ENCODE peak calls at places on chromosome 20, in four cellular contexts. One of them, this sample, is unnamed.

GRCh38 chr20:57391439-57392129 is 388 bp downstream of the RBM38 start:
- DNase-seq in activated T-cell treated with anti-CD3 and anti-CD28 coated beads for 1 hour: no peak
- DNase-seq in GM12865: peak
- DNase-seq in NB4: peak
- DNase-seq in this sample: no peak

GRCh38 chr20:10501377-10501776 is 66.3 kb downstream of the SLX4IP start:
- DNase-seq in activated T-cell treated with anti-CD3 and anti-CD28 coated beads for 1 hour: no peak
- DNase-seq in GM12865: no peak
- DNase-seq in NB4: peak
- DNase-seq in this sample: no peak

GRCh38 chr20:35240914-35241293 is 14.4 kb downstream of the MMP24 start:
- DNase-seq in activated T-cell treated with anti-CD3 and anti-CD28 coated beads for 1 hour: no peak
- DNase-seq in GM12865: no peak
- DNase-seq in NB4: no peak
- DNase-seq in this sample: no peak

GRCh38 chr20:3911956-3912355 is 22.8 kb downstream of the PANK2 start:
- DNase-seq in activated T-cell treated with anti-CD3 and anti-CD28 coated beads for 1 hour: no peak
- DNase-seq in GM12865: no peak
- DNase-seq in NB4: no peak
- DNase-seq in this sample: no peak

GRCh38 chr20:4227085-4227821 is 211.9 kb upstream of the RNF24 start:
- DNase-seq in activated T-cell treated with anti-CD3 and anti-CD28 coated beads for 1 hour: no peak
- DNase-seq in GM12865: peak
- DNase-seq in NB4: peak
- DNase-seq in this sample: no peak

GRCh38 chr20:42714298-42715141 is 475.2 kb downstream of the PTPRT start:
- DNase-seq in activated T-cell treated with anti-CD3 and anti-CD28 coated beads for 1 hour: no peak
- DNase-seq in GM12865: no peak
- DNase-seq in NB4: no peak
- DNase-seq in this sample: no peak

GRCh38 chr20:34530342-34530741 is 14.1 kb downstream of the DYNLRB1 start:
- DNase-seq in activated T-cell treated with anti-CD3 and anti-CD28 coated beads for 1 hour: no peak
- DNase-seq in GM12865: no peak
- DNase-seq in NB4: no peak
- DNase-seq in this sample: no peak

GRCh38 chr20:44959896-44960852 is at the start of gene TOMM34:
- DNase-seq in activated T-cell treated with anti-CD3 and anti-CD28 coated beads for 1 hour: peak
- DNase-seq in GM12865: peak
- DNase-seq in NB4: peak
- DNase-seq in this sample: peak

GRCh38 chr20:64051532-64052325 is 2.3 kb upstream of the SOX18 start:
- DNase-seq in activated T-cell treated with anti-CD3 and anti-CD28 coated beads for 1 hour: no peak
- DNase-seq in GM12865: no peak
- DNase-seq in NB4: no peak
- DNase-seq in this sample: no peak

GRCh38 chr20:34562643-34563042 is 4.1 kb downstream of the MAP1LC3A start:
- DNase-seq in activated T-cell treated with anti-CD3 and anti-CD28 coated beads for 1 hour: no peak
- DNase-seq in GM12865: peak
- DNase-seq in NB4: peak
- DNase-seq in this sample: no peak

GRCh38 chr20:62494980-62495797 is 19.4 kb upstream of the GATA5 start:
- DNase-seq in activated T-cell treated with anti-CD3 and anti-CD28 coated beads for 1 hour: no peak
- DNase-seq in GM12865: no peak
- DNase-seq in NB4: no peak
- DNase-seq in this sample: no peak

GRCh38 chr20:63309261-63310071 is 16.5 kb downstream of the COL20A1 start:
- DNase-seq in activated T-cell treated with anti-CD3 and anti-CD28 coated beads for 1 hour: peak
- DNase-seq in GM12865: peak
- DNase-seq in NB4: peak
- DNase-seq in this sample: no peak

GRCh38 chr20:48659888-48660287 is 167.9 kb downstream of the PREX1 start:
- DNase-seq in activated T-cell treated with anti-CD3 and anti-CD28 coated beads for 1 hour: no peak
- DNase-seq in GM12865: no peak
- DNase-seq in NB4: no peak
- DNase-seq in this sample: no peak

GRCh38 chr20:51493346-51493791 is 49.1 kb downstream of the NFATC2 start:
- DNase-seq in activated T-cell treated with anti-CD3 and anti-CD28 coated beads for 1 hour: no peak
- DNase-seq in GM12865: no peak
- DNase-seq in NB4: no peak
- DNase-seq in this sample: peak

GRCh38 chr20:47440857-47441773 is 60.6 kb upstream of the NCOA3 start:
- DNase-seq in activated T-cell treated with anti-CD3 and anti-CD28 coated beads for 1 hour: no peak
- DNase-seq in GM12865: no peak
- DNase-seq in NB4: no peak
- DNase-seq in this sample: no peak

GRCh38 chr20:63464289-63464635 is 8.2 kb downstream of the KCNQ2 start:
- DNase-seq in activated T-cell treated with anti-CD3 and anti-CD28 coated beads for 1 hour: no peak
- DNase-seq in GM12865: no peak
- DNase-seq in NB4: no peak
- DNase-seq in this sample: no peak

GRCh38 chr20:20410678-20411077 is 42.8 kb downstream of the INSM1 start:
- DNase-seq in activated T-cell treated with anti-CD3 and anti-CD28 coated beads for 1 hour: no peak
- DNase-seq in GM12865: no peak
- DNase-seq in NB4: no peak
- DNase-seq in this sample: no peak

GRCh38 chr20:2749343-2749950 is 51.0 kb downstream of the CPXM1 start:
- DNase-seq in activated T-cell treated with anti-CD3 and anti-CD28 coated beads for 1 hour: no peak
- DNase-seq in GM12865: no peak
- DNase-seq in NB4: no peak
- DNase-seq in this sample: no peak

GRCh38 chr20:23659989-23660837 is 22.5 kb upstream of the CST3 start:
- DNase-seq in activated T-cell treated with anti-CD3 and anti-CD28 coated beads for 1 hour: no peak
- DNase-seq in GM12865: no peak
- DNase-seq in NB4: no peak
- DNase-seq in this sample: no peak

GRCh38 chr20:37095108-37095608 is 639 bp downstream of the RBL1 start:
- DNase-seq in activated T-cell treated with anti-CD3 and anti-CD28 coated beads for 1 hour: peak
- DNase-seq in GM12865: peak
- DNase-seq in NB4: peak
- DNase-seq in this sample: peak

GRCh38 chr20:45987108-45987780 is 15.2 kb upstream of the ZNF335 start:
- DNase-seq in activated T-cell treated with anti-CD3 and anti-CD28 coated beads for 1 hour: peak
- DNase-seq in GM12865: peak
- DNase-seq in NB4: peak
- DNase-seq in this sample: peak

GRCh38 chr20:4109307-4109564 is 93.9 kb upstream of the RNF24 start:
- DNase-seq in activated T-cell treated with anti-CD3 and anti-CD28 coated beads for 1 hour: no peak
- DNase-seq in GM12865: no peak
- DNase-seq in NB4: no peak
- DNase-seq in this sample: no peak

GRCh38 chr20:62019881-62020492 is 45.7 kb downstream of the TAF4 start:
- DNase-seq in activated T-cell treated with anti-CD3 and anti-CD28 coated beads for 1 hour: no peak
- DNase-seq in GM12865: no peak
- DNase-seq in NB4: no peak
- DNase-seq in this sample: no peak

GRCh38 chr20:61370841-61371303 is 118.8 kb downstream of the CDH4 start:
- DNase-seq in activated T-cell treated with anti-CD3 and anti-CD28 coated beads for 1 hour: no peak
- DNase-seq in GM12865: no peak
- DNase-seq in NB4: no peak
- DNase-seq in this sample: no peak

GRCh38 chr20:40868568-40869223 is 159.9 kb upstream of the TOP1 start:
- DNase-seq in activated T-cell treated with anti-CD3 and anti-CD28 coated beads for 1 hour: no peak
- DNase-seq in GM12865: no peak
- DNase-seq in NB4: no peak
- DNase-seq in this sample: no peak

GRCh38 chr20:4581838-4582237 is 139.9 kb upstream of the PRND start:
- DNase-seq in activated T-cell treated with anti-CD3 and anti-CD28 coated beads for 1 hour: no peak
- DNase-seq in GM12865: no peak
- DNase-seq in NB4: no peak
- DNase-seq in this sample: no peak

GRCh38 chr20:1817577-1818211 is 77.5 kb upstream of the SIRPA start:
- DNase-seq in activated T-cell treated with anti-CD3 and anti-CD28 coated beads for 1 hour: no peak
- DNase-seq in GM12865: no peak
- DNase-seq in NB4: no peak
- DNase-seq in this sample: no peak

GRCh38 chr20:10249822-10250221 is 31.2 kb downstream of the SNAP25 start:
- DNase-seq in activated T-cell treated with anti-CD3 and anti-CD28 coated beads for 1 hour: no peak
- DNase-seq in GM12865: no peak
- DNase-seq in NB4: no peak
- DNase-seq in this sample: no peak

GRCh38 chr20:34732523-34732922 is 28.4 kb downstream of the TP53INP2 start:
- DNase-seq in activated T-cell treated with anti-CD3 and anti-CD28 coated beads for 1 hour: no peak
- DNase-seq in GM12865: no peak
- DNase-seq in NB4: no peak
- DNase-seq in this sample: no peak

GRCh38 chr20:25066386-25066785 is 8.4 kb upstream of the ACSS1 start:
- DNase-seq in activated T-cell treated with anti-CD3 and anti-CD28 coated beads for 1 hour: no peak
- DNase-seq in GM12865: no peak
- DNase-seq in NB4: no peak
- DNase-seq in this sample: no peak

GRCh38 chr20:46348231-46348803 is 40.0 kb upstream of the CDH22 start:
- DNase-seq in activated T-cell treated with anti-CD3 and anti-CD28 coated beads for 1 hour: no peak
- DNase-seq in GM12865: no peak
- DNase-seq in NB4: no peak
- DNase-seq in this sample: no peak

GRCh38 chr20:62949887-62950286 is 2.6 kb upstream of the SLC17A9 start:
- DNase-seq in activated T-cell treated with anti-CD3 and anti-CD28 coated beads for 1 hour: no peak
- DNase-seq in GM12865: no peak
- DNase-seq in NB4: no peak
- DNase-seq in this sample: no peak

GRCh38 chr20:10596726-10597125 is 77.1 kb downstream of the JAG1 start:
- DNase-seq in activated T-cell treated with anti-CD3 and anti-CD28 coated beads for 1 hour: no peak
- DNase-seq in GM12865: no peak
- DNase-seq in NB4: peak
- DNase-seq in this sample: no peak

GRCh38 chr20:49276895-49277785 is 717 bp downstream of the ZNFX1 start:
- DNase-seq in activated T-cell treated with anti-CD3 and anti-CD28 coated beads for 1 hour: peak
- DNase-seq in GM12865: peak
- DNase-seq in NB4: peak
- DNase-seq in this sample: peak

GRCh38 chr20:37398750-37399621 is 53.0 kb downstream of the SRC start:
- DNase-seq in activated T-cell treated with anti-CD3 and anti-CD28 coated beads for 1 hour: no peak
- DNase-seq in GM12865: no peak
- DNase-seq in NB4: no peak
- DNase-seq in this sample: no peak